ENCODE peak calls at places on chromosome 1, in seven cellular contexts. E is AG04450, H is fibroblast of the aortic adventitia, G is foreskin fibroblast, P is cardiac fibroblast, T is heart right ventricle, C is HCT116. M is an unnamed sample.

GRCh38 chr1:59433440-59433813 is 136.5 kb downstream of the FGGY start:
- DNase-seq in T (no peak), G (peak), C (no peak), E (no peak), H (peak), P (peak), M (no peak)

GRCh38 chr1:73627723-73628122 is 570.3 kb downstream of the LRRIQ3 start:
- DNase-seq in P (no peak), C (no peak), G (no peak), H (no peak), E (no peak), T (no peak), M (no peak)

GRCh38 chr1:42931911-42932422 is 26.7 kb downstream of the SLC2A1 start:
- DNase-seq in H (no peak), G (no peak), P (no peak), C (no peak), T (peak), E (no peak), M (no peak)

GRCh38 chr1:155591770-155592169 is 18.2 kb upstream of the MSTO1 start:
- DNase-seq in C (peak), G (peak), H (peak), T (no peak), E (no peak), P (peak), M (peak)

GRCh38 chr1:222068937-222069336 is 327.0 kb upstream of the DUSP10 start:
- DNase-seq in H (no peak), G (peak), E (no peak), P (peak), C (no peak), T (no peak), M (no peak)

GRCh38 chr1:52677407-52677806 is 20.7 kb downstream of the COA7 start:
- DNase-seq in T (no peak), H (peak), C (no peak), E (no peak), P (no peak), G (no peak), M (no peak)

GRCh38 chr1:227541129-227541528 is 22.2 kb upstream of the ZNF678 start:
- DNase-seq in E (no peak), P (no peak), H (no peak), C (no peak), T (no peak), G (no peak), M (no peak)

GRCh38 chr1:61011514-61012263 is 70.7 kb upstream of the NFIA start:
- DNase-seq in H (no peak), T (no peak), E (no peak), P (no peak), C (no peak), G (no peak), M (no peak)

GRCh38 chr1:11730429-11730861 is 5.5 kb upstream of the AGTRAP start:
- DNase-seq in C (no peak), H (peak), G (peak), T (no peak), E (no peak), P (peak), M (no peak)

GRCh38 chr1:214791961-214792360 is 189.0 kb downstream of the CENPF start:
- DNase-seq in T (no peak), C (no peak), G (no peak), E (no peak), P (no peak), H (peak), M (no peak)

GRCh38 chr1:55524013-55524412 is 308.8 kb upstream of the USP24 start:
- DNase-seq in C (no peak), H (no peak), P (no peak), E (no peak), T (no peak), G (no peak), M (no peak)

GRCh38 chr1:146007048-146007784 is 10.8 kb upstream of the TXNIP start:
- DNase-seq in H (peak), T (no peak), E (peak), P (peak), G (peak), C (peak), M (peak)

GRCh38 chr1:200095057-200095577 is 67.6 kb downstream of the NR5A2 start:
- DNase-seq in P (no peak), G (no peak), H (no peak), T (no peak), E (no peak), C (no peak), M (no peak)

GRCh38 chr1:12436817-12437599 is 181.0 kb downstream of the DHRS3 start:
- DNase-seq in E (no peak), C (no peak), T (no peak), P (peak), H (peak), G (peak), M (peak)

GRCh38 chr1:46301406-46302090 is 1.9 kb downstream of the LRRC41 start:
- DNase-seq in E (no peak), H (peak), G (peak), P (peak), T (peak), C (no peak), M (no peak)

GRCh38 chr1:218948446-218948845 is 225.2 kb upstream of the LYPLAL1 start:
- DNase-seq in T (no peak), P (no peak), E (no peak), G (no peak), H (no peak), C (no peak), M (no peak)

GRCh38 chr1:32681501-32681900 is 21.1 kb downstream of the SYNC start:
- DNase-seq in T (no peak), C (no peak), E (no peak), H (peak), G (no peak), P (no peak), M (no peak)

GRCh38 chr1:48470506-48470905 is 1.5 kb downstream of the SPATA6 start:
- DNase-seq in H (no peak), T (peak), E (no peak), P (peak), C (no peak), G (no peak), M (no peak)

GRCh38 chr1:76238094-76238551 is 163.6 kb downstream of the ST6GALNAC3 start:
- DNase-seq in P (no peak), E (no peak), H (no peak), C (peak), T (no peak), G (no peak), M (no peak)

GRCh38 chr1:244865028-244865371 is 657 bp upstream of the HNRNPU start:
- DNase-seq in E (no peak), C (no peak), H (no peak), T (peak), G (peak), P (no peak), M (no peak)

GRCh38 chr1:92931691-92932090 is 29.6 kb downstream of the DIPK1A start:
- DNase-seq in C (no peak), H (peak), T (no peak), G (no peak), E (no peak), P (no peak), M (no peak)

GRCh38 chr1:44531785-44532566 is 126.9 kb downstream of the RNF220 start:
- DNase-seq in T (no peak), P (peak), C (peak), G (peak), E (no peak), H (peak), M (no peak)

GRCh38 chr1:160093069-160093395 is 5.4 kb downstream of the IGSF8 start:
- DNase-seq in T (no peak), P (no peak), C (no peak), E (no peak), H (no peak), G (no peak), M (no peak)

GRCh38 chr1:99768525-99769382 is 2.3 kb upstream of the FRRS1 start:
- DNase-seq in C (no peak), G (no peak), P (peak), E (no peak), H (peak), T (no peak), M (no peak)

GRCh38 chr1:66231162-66232077 is 302.5 kb upstream of the SGIP1 start:
- DNase-seq in P (peak), C (peak), T (no peak), E (no peak), H (no peak), G (peak), M (peak)

DNA sequence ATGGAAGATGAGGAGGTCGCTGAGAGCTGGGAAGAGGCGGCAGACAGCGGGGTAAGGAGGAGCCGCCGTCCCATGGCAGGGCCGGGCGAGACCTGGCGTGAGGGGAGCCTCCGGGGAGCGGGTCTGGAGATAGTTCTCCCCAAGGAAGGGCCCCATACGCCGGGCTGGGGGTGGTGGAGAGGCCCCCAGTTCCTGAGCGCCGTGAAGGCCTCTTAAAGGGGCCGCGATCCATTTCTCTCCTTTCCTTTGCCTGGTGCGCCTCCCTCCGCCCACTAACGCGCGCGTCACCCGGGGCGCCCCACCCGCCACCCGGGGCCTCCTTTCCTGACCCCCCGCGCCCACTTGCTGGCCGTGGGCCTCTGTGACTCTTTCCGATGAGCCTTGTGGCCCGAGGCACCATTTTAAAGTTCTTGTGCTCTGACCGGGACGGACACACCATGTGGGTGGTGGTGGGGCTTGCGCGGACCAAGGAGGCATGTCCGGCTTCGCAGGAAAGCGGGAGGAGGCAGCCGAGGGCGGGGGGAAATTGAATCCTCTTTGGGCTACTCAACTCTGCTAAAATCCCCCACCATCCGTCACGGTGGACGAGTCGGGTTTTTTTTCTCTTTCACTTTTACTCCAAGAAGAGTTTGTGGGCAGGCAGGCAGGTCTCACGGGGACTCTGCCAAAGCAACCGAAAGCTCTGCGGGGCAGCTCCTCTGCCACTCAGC is 371 bp downstream of the SZRD1 start:
- DNase-seq in C (peak), T (peak), E (peak), G (peak), H (peak), P (peak), M (peak)
- TF ChIP-seq CTCF in C (no peak), T (no peak), E (no peak), G (no peak), H (no peak), P (no peak), M (no peak)

DNA sequence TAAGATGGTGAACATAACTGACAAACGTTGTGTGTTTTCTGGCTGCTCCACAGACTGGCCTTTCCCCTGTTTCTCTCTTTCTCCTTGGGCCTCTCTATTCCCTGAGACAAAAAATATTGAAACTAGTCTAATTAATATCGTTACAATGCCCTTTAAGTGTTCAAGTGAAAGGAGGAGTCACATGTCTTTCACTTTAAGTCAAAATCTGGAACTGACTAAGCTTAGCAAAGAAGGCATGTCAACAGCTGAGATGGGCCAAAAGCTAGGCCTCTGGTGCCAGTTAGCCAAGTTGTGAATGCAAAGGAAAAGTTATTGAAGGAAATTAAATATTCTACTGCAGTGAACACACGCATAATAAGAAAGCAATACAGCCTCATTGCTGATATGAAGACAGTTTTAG is 32.2 kb upstream of the FCRL3 start:
- DNase-seq in C (no peak), G (no peak), P (no peak), T (no peak), E (no peak), H (no peak), M (no peak)
- H3K4me3 ChIP-seq in C (no peak), G (no peak), P (no peak), T (no peak), E (no peak), H (no peak), M (no peak)

DNA sequence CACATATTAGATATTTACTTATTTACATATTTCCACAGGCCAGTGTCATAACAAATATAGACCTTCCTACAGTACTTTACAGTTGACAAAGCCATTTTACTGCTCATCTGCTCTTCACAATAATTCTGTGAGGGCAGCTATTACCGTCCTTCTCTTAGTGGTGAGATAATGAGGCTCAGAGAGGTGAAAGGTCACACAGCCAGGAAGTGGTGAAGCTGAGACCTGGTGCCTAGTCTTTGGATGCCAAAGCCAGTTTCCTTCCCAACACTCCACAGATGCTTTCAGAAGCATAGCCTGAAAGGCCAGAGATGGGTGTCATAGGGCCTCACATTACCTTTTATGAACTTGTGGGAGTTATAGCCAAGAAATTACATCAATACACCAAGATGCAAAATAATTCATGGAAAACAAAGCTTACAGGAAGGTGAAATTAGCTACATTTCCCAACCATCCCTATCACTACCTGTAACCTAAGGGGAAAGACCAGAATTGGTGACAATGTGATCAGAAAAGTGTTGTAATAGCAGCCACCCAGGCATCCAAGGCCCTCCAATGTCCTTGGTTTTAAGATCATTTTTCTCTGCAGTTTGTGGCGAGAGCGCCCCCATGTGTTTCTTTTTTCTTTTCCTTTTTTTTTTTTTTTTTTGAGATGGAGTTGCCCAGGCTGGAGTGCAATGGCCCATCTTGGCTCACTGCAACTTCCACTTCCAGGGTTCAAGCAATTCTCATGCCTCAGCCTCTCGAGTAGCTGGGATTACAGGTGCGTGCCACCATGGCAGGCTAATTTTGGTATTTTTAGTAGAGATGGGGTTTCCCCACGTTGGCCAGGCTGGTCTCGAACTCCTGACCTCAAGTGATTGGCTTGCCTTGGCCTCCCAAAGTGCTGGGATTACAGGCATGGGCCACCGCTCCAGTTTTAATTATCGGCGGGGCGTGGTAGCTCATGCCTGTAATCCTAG is 26.5 kb upstream of the RPL11 start:
- DNase-seq in H (peak), E (no peak), T (no peak), P (peak), C (peak), G (no peak), M (no peak)
- TF ChIP-seq CTCF in H (peak), E (peak), T (peak), P (peak), C (peak), G (peak), M (peak)

DNA sequence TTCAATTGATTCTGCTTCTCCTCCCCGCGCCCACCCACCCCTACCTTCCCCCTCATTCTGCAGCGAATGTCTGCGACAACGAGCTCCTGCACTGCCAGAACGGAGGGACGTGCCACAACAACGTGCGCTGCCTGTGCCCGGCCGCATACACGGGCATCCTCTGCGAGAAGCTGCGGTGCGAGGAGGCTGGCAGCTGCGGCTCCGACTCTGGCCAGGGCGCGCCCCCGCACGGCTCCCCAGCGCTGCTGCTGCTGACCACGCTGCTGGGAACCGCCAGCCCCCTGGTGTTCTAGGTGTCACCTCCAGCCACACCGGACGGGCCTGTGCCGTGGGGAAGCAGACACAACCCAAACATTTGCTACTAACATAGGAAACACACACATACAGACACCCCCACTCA is 339.7 kb downstream of the NTNG1 start:
- DNase-seq in G (peak), T (peak), E (no peak), C (no peak), H (no peak), P (no peak), M (no peak)
- H3K4me3 ChIP-seq in G (no peak), T (no peak), E (no peak), C (no peak), H (no peak), P (no peak), M (no peak)

DNA sequence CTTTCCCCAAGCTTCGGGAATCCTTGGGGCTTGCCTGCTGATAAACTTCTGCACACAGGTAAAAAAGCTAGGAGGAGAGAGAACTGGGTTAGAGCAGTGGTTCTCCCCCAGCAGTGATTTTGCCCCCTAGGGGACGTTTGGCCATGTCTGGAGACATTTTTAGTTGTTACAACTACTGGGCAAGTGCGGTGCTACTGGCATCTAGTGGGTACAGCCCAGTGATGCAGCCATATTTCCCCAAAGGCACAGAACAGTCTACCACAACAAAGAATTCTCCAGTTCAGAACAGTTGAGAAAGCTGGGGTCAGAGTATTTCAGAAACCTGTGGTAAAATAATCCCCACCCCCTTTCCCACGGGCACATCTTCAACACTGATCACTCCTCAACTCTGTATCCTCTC is 41.3 kb downstream of the LRRC71 start:
- DNase-seq in T (no peak), C (peak), P (peak), H (no peak), E (no peak), G (no peak), M (no peak)
- TF ChIP-seq CTCF in T (no peak), C (peak), P (peak), H (peak), E (peak), G (no peak), M (no peak)

GRCh38 chr1:110241516-110241915 is 31.4 kb downstream of the KCNC4 start:
- DNase-seq in T (no peak), C (no peak), H (no peak), P (no peak), G (no peak), E (no peak), M (no peak)

GRCh38 chr1:110242062-110242461 is 31.9 kb downstream of the KCNC4 start:
- DNase-seq in T (no peak), G (no peak), P (no peak), E (no peak), C (no peak), H (no peak), M (no peak)

GRCh38 chr1:110237406-110238152 is 27.5 kb downstream of the KCNC4 start:
- DNase-seq in C (no peak), G (no peak), H (no peak), P (no peak), T (no peak), E (no peak), M (no peak)

GRCh38 chr1:110240476-110241210 is 30.5 kb downstream of the KCNC4 start:
- DNase-seq in E (no peak), T (no peak), P (no peak), G (no peak), C (no peak), H (no peak), M (no peak)

DNA sequence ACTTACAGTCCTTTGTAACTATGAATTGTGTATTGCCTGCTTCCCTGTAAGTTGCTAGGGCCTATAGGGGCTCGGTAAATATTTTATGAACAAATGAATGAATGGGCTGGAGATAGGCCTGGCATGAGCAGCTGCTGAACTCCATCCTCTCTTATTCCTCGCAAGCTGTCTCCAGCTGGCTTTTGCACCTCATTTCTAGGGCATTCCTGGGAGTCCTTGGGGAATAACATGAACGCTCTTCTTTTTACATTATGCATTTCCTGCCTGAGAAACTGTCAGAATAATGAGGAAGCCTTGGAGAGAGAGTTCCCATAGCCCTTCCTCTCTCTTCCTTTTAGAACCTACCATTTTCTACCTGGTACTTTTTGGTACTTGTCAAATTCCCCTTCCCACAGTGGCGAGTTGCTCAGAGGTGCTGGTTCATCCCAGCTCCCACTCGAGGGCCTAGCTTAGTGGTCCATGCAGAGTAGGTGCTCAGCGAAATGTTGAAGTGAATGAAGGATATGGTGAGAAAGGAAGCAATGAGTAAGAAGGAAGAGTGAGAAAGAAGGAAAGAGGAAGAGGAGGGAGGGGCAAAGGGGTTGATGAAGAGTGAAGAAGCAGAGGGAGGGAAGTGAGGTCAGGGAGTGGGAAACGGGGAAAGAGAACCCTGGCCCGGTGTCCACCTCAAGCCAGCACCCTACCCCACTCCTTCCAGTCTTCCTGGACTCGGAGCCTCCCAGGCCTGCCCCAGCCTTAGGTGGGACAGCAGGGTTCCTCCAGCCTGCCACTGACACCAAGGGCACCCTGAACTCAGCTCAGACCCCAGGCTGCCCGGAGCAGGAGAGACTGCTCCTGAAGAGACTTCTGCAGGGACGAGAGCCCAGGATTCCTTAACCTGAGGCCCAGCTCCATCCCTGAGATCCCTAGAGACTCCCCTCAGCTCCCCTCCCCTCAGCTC is 29.6 kb downstream of the KCNC4 start:
- DNase-seq in P (peak), H (peak), C (no peak), T (no peak), E (no peak), G (no peak), M (no peak)
- H3K4me3 ChIP-seq in P (no peak), H (no peak), C (no peak), T (no peak), E (no peak), G (no peak), M (no peak)

M was measured in AG09309.